ENCODE peak calls at places on chromosome 9, in nine cellular contexts. G, H, T, K, S, A, I, N and W are unnamed samples.

GRCh38 chr9:94796687-94797086 is 70.2 kb downstream of the AOPEP start:
- DNase-seq in G (no peak), T (no peak), A (no peak), I (no peak), H (no peak), K (no peak), N (no peak), S (no peak), W (no peak)

GRCh38 chr9:132905726-132906125 is 27.0 kb downstream of the SPACA9 start:
- DNase-seq in T (no peak), G (no peak), S (no peak), A (no peak), N (no peak), K (no peak), I (no peak), H (no peak), W (no peak)

GRCh38 chr9:113998529-113999255 is 79.4 kb downstream of the AMBP start:
- DNase-seq in H (peak), G (peak), N (no peak), K (no peak), T (no peak), I (no peak), A (peak), S (no peak), W (no peak)

GRCh38 chr9:83296123-83296522 is 233.2 kb upstream of the RASEF start:
- DNase-seq in T (no peak), I (no peak), N (no peak), A (no peak), K (no peak), G (no peak), S (no peak), H (no peak), W (no peak)

GRCh38 chr9:81473708-81474107 is 215.6 kb downstream of the TLE1 start:
- DNase-seq in N (no peak), H (no peak), A (no peak), G (no peak), K (no peak), I (no peak), T (no peak), S (no peak), W (no peak)

GRCh38 chr9:27382308-27382707 is 85.4 kb upstream of the EQTN start:
- DNase-seq in I (no peak), S (no peak), T (no peak), K (no peak), H (no peak), G (no peak), A (no peak), N (no peak), W (no peak)

GRCh38 chr9:127785023-127785932 is 556 bp upstream of the CDK9 start:
- DNase-seq in K (peak), G (peak), N (peak), S (peak), A (peak), H (peak), T (peak), I (peak), W (peak)

GRCh38 chr9:126326228-126327015 is at the start of gene MVB12B:
- DNase-seq in H (peak), T (peak), I (no peak), S (peak), N (peak), K (no peak), A (peak), G (peak), W (peak)

GRCh38 chr9:83247732-83248131 is 184.8 kb upstream of the RASEF start:
- DNase-seq in N (no peak), A (no peak), H (no peak), T (no peak), G (no peak), S (no peak), K (no peak), I (no peak), W (no peak)

GRCh38 chr9:115393976-115394775 is 276.2 kb upstream of the TNC start:
- DNase-seq in S (no peak), K (no peak), G (no peak), T (no peak), H (no peak), A (no peak), N (no peak), I (no peak), W (no peak)

GRCh38 chr9:79764377-79764776 is 192.6 kb downstream of the TLE4 start:
- DNase-seq in S (no peak), N (no peak), T (no peak), I (no peak), K (peak), H (no peak), G (peak), A (no peak), W (peak)

GRCh38 chr9:134661791-134662142 is 20.2 kb downstream of the COL5A1 start:
- DNase-seq in G (no peak), K (peak), T (no peak), S (no peak), A (no peak), H (no peak), I (peak), N (no peak), W (no peak)

GRCh38 chr9:128919409-128919808 is 1.4 kb upstream of the PHYHD1 start:
- DNase-seq in I (no peak), H (no peak), N (no peak), A (no peak), K (no peak), S (no peak), G (no peak), T (no peak), W (no peak)

GRCh38 chr9:136287960-136288753 is 15.7 kb downstream of the CCDC187 start:
- DNase-seq in T (no peak), A (no peak), I (no peak), S (no peak), H (peak), N (no peak), G (no peak), K (no peak), W (no peak)

GRCh38 chr9:105206821-105207699 is 37.4 kb upstream of the SLC44A1 start:
- DNase-seq in H (no peak), S (no peak), I (no peak), K (no peak), A (no peak), N (no peak), T (no peak), G (no peak), W (no peak)